ENCODE peak calls at places on chromosomes 16 and 17, in seven cellular contexts. One of them, this sample, is unnamed.

GRCh38 chr17:63950940-63951907 is 19.1 kb upstream of the CD79B start:
- DNase-seq in hepatocyte: peak
- DNase-seq in brain microvascular endothelial cell: no peak
- DNase-seq in lung: no peak
- DNase-seq in adrenal gland: no peak
- DNase-seq in astrocyte of the spinal cord: no peak
- DNase-seq in fibroblast of lung: no peak
- DNase-seq in this sample: peak

GRCh38 chr16:58510776-58511628 is 4.3 kb upstream of the SETD6 start:
- DNase-seq in hepatocyte: no peak
- DNase-seq in brain microvascular endothelial cell: no peak
- DNase-seq in lung: no peak
- DNase-seq in adrenal gland: peak
- DNase-seq in astrocyte of the spinal cord: no peak
- DNase-seq in fibroblast of lung: no peak
- DNase-seq in this sample: no peak

GRCh38 chr16:320206-320605 is 32.3 kb downstream of the AXIN1 start:
- DNase-seq in hepatocyte: no peak
- DNase-seq in brain microvascular endothelial cell: no peak
- DNase-seq in lung: no peak
- DNase-seq in adrenal gland: no peak
- DNase-seq in astrocyte of the spinal cord: no peak
- DNase-seq in fibroblast of lung: no peak
- DNase-seq in this sample: no peak

GRCh38 chr17:8062435-8062806 is 23.6 kb downstream of the ALOX15B start:
- DNase-seq in hepatocyte: no peak
- DNase-seq in brain microvascular endothelial cell: peak
- DNase-seq in lung: no peak
- DNase-seq in adrenal gland: peak
- DNase-seq in astrocyte of the spinal cord: peak
- DNase-seq in fibroblast of lung: peak
- DNase-seq in this sample: no peak

GRCh38 chr17:42233148-42233547 is 38.9 kb upstream of the GHDC start:
- DNase-seq in hepatocyte: no peak
- DNase-seq in brain microvascular endothelial cell: peak
- DNase-seq in lung: no peak
- DNase-seq in adrenal gland: peak
- DNase-seq in astrocyte of the spinal cord: no peak
- DNase-seq in fibroblast of lung: no peak
- DNase-seq in this sample: peak

GRCh38 chr16:586047-586644 is 3.7 kb upstream of the RAB40C start:
- DNase-seq in hepatocyte: no peak
- DNase-seq in brain microvascular endothelial cell: no peak
- DNase-seq in lung: no peak
- DNase-seq in adrenal gland: no peak
- DNase-seq in astrocyte of the spinal cord: no peak
- DNase-seq in fibroblast of lung: peak
- DNase-seq in this sample: no peak

GRCh38 chr17:34081269-34081668 is 173.8 kb upstream of the CCL2 start:
- DNase-seq in hepatocyte: peak
- DNase-seq in brain microvascular endothelial cell: no peak
- DNase-seq in lung: no peak
- DNase-seq in adrenal gland: no peak
- DNase-seq in astrocyte of the spinal cord: no peak
- DNase-seq in fibroblast of lung: no peak
- DNase-seq in this sample: no peak

GRCh38 chr16:65122724-65122973 is 786 bp upstream of the CDH11 start:
- DNase-seq in hepatocyte: no peak
- DNase-seq in brain microvascular endothelial cell: no peak
- DNase-seq in lung: no peak
- DNase-seq in adrenal gland: no peak
- DNase-seq in astrocyte of the spinal cord: no peak
- DNase-seq in fibroblast of lung: no peak
- DNase-seq in this sample: no peak

GRCh38 chr17:33234930-33235685 is 58.0 kb downstream of the ASIC2 start:
- DNase-seq in hepatocyte: peak
- DNase-seq in brain microvascular endothelial cell: peak
- DNase-seq in lung: peak
- DNase-seq in adrenal gland: peak
- DNase-seq in astrocyte of the spinal cord: peak
- DNase-seq in fibroblast of lung: peak
- DNase-seq in this sample: peak

GRCh38 chr17:79651266-79651665 is 40.4 kb upstream of the RBFOX3 start:
- DNase-seq in hepatocyte: no peak
- DNase-seq in brain microvascular endothelial cell: no peak
- DNase-seq in lung: no peak
- DNase-seq in adrenal gland: no peak
- DNase-seq in astrocyte of the spinal cord: no peak
- DNase-seq in fibroblast of lung: no peak
- DNase-seq in this sample: no peak

GRCh38 chr17:79685121-79685520 is 45.6 kb upstream of the ENPP7 start:
- DNase-seq in hepatocyte: no peak
- DNase-seq in brain microvascular endothelial cell: no peak
- DNase-seq in lung: no peak
- DNase-seq in adrenal gland: no peak
- DNase-seq in astrocyte of the spinal cord: no peak
- DNase-seq in fibroblast of lung: no peak
- DNase-seq in this sample: no peak

GRCh38 chr17:43028221-43028861 is 3.3 kb downstream of the RND2 start:
- DNase-seq in hepatocyte: no peak
- DNase-seq in brain microvascular endothelial cell: no peak
- DNase-seq in lung: no peak
- DNase-seq in adrenal gland: no peak
- DNase-seq in astrocyte of the spinal cord: no peak
- DNase-seq in fibroblast of lung: no peak
- DNase-seq in this sample: no peak

GRCh38 chr17:61411114-61411943 is 11.7 kb downstream of the TBX2 start:
- DNase-seq in hepatocyte: peak
- DNase-seq in brain microvascular endothelial cell: peak
- DNase-seq in lung: no peak
- DNase-seq in adrenal gland: peak
- DNase-seq in astrocyte of the spinal cord: peak
- DNase-seq in fibroblast of lung: peak
- DNase-seq in this sample: peak

GRCh38 chr17:75689441-75689873 is 22.3 kb downstream of the SAP30BP start:
- DNase-seq in hepatocyte: no peak
- DNase-seq in brain microvascular endothelial cell: no peak
- DNase-seq in lung: no peak
- DNase-seq in adrenal gland: no peak
- DNase-seq in astrocyte of the spinal cord: no peak
- DNase-seq in fibroblast of lung: no peak
- DNase-seq in this sample: peak

GRCh38 chr16:57258910-57259475 is 13.9 kb downstream of the ARL2BP start:
- DNase-seq in hepatocyte: no peak
- DNase-seq in brain microvascular endothelial cell: no peak
- DNase-seq in lung: no peak
- DNase-seq in adrenal gland: no peak
- DNase-seq in astrocyte of the spinal cord: no peak
- DNase-seq in fibroblast of lung: no peak
- DNase-seq in this sample: no peak

GRCh38 chr17:73640691-73641090 is 3.6 kb downstream of the SDK2 start:
- DNase-seq in hepatocyte: no peak
- DNase-seq in brain microvascular endothelial cell: no peak
- DNase-seq in lung: no peak
- DNase-seq in adrenal gland: no peak
- DNase-seq in astrocyte of the spinal cord: no peak
- DNase-seq in fibroblast of lung: no peak
- DNase-seq in this sample: no peak

GRCh38 chr17:73203135-73203787 is 10.4 kb downstream of the COG1 start:
- DNase-seq in hepatocyte: peak
- DNase-seq in brain microvascular endothelial cell: no peak
- DNase-seq in lung: no peak
- DNase-seq in adrenal gland: peak
- DNase-seq in astrocyte of the spinal cord: no peak
- DNase-seq in fibroblast of lung: no peak
- DNase-seq in this sample: no peak

GRCh38 chr17:51803161-51803560 is 355.4 kb downstream of the CA10 start:
- DNase-seq in hepatocyte: no peak
- DNase-seq in brain microvascular endothelial cell: no peak
- DNase-seq in lung: no peak
- DNase-seq in adrenal gland: no peak
- DNase-seq in astrocyte of the spinal cord: no peak
- DNase-seq in fibroblast of lung: no peak
- DNase-seq in this sample: no peak

GRCh38 chr16:12741176-12741575 is 62.5 kb downstream of the CPPED1 start:
- DNase-seq in hepatocyte: no peak
- DNase-seq in brain microvascular endothelial cell: no peak
- DNase-seq in lung: no peak
- DNase-seq in adrenal gland: no peak
- DNase-seq in astrocyte of the spinal cord: no peak
- DNase-seq in fibroblast of lung: no peak
- DNase-seq in this sample: no peak

GRCh38 chr16:6206080-6206479 is 1108.5 kb upstream of the EEF2KMT start:
- DNase-seq in hepatocyte: no peak
- DNase-seq in brain microvascular endothelial cell: no peak
- DNase-seq in lung: no peak
- DNase-seq in adrenal gland: no peak
- DNase-seq in astrocyte of the spinal cord: no peak
- DNase-seq in fibroblast of lung: no peak
- DNase-seq in this sample: no peak

GRCh38 chr16:68363847-68364600 is 53.2 kb downstream of the PRMT7 start:
- DNase-seq in hepatocyte: no peak
- DNase-seq in brain microvascular endothelial cell: no peak
- DNase-seq in lung: no peak
- DNase-seq in adrenal gland: peak
- DNase-seq in astrocyte of the spinal cord: no peak
- DNase-seq in fibroblast of lung: peak
- DNase-seq in this sample: no peak

GRCh38 chr16:67441289-67441753 is 10.4 kb downstream of the HSD11B2 start:
- DNase-seq in hepatocyte: no peak
- DNase-seq in brain microvascular endothelial cell: no peak
- DNase-seq in lung: peak
- DNase-seq in adrenal gland: no peak
- DNase-seq in astrocyte of the spinal cord: no peak
- DNase-seq in fibroblast of lung: no peak
- DNase-seq in this sample: no peak

GRCh38 chr17:8696951-8697745 is 47.5 kb downstream of the CCDC42 start:
- DNase-seq in hepatocyte: peak
- DNase-seq in brain microvascular endothelial cell: peak
- DNase-seq in lung: no peak
- DNase-seq in adrenal gland: peak
- DNase-seq in astrocyte of the spinal cord: peak
- DNase-seq in fibroblast of lung: peak
- DNase-seq in this sample: no peak

GRCh38 chr17:7167832-7168231 is 11.3 kb downstream of the ASGR1 start:
- DNase-seq in hepatocyte: peak
- DNase-seq in brain microvascular endothelial cell: no peak
- DNase-seq in lung: no peak
- DNase-seq in adrenal gland: no peak
- DNase-seq in astrocyte of the spinal cord: no peak
- DNase-seq in fibroblast of lung: peak
- DNase-seq in this sample: no peak

GRCh38 chr17:14784997-14785696 is 480.0 kb downstream of the PMP22 start:
- DNase-seq in hepatocyte: peak
- DNase-seq in brain microvascular endothelial cell: no peak
- DNase-seq in lung: no peak
- DNase-seq in adrenal gland: no peak
- DNase-seq in astrocyte of the spinal cord: no peak
- DNase-seq in fibroblast of lung: no peak
- DNase-seq in this sample: peak

GRCh38 chr16:50665128-50665878 is 15.8 kb downstream of the SNX20 start:
- DNase-seq in hepatocyte: peak
- DNase-seq in brain microvascular endothelial cell: peak
- DNase-seq in lung: peak
- DNase-seq in adrenal gland: peak
- DNase-seq in astrocyte of the spinal cord: peak
- DNase-seq in fibroblast of lung: peak
- DNase-seq in this sample: peak

GRCh38 chr17:16371742-16372141 is 9.1 kb upstream of the UBB start:
- DNase-seq in hepatocyte: no peak
- DNase-seq in brain microvascular endothelial cell: peak
- DNase-seq in lung: no peak
- DNase-seq in adrenal gland: no peak
- DNase-seq in astrocyte of the spinal cord: peak
- DNase-seq in fibroblast of lung: peak
- DNase-seq in this sample: peak

GRCh38 chr17:19009970-19010369 is 5.4 kb upstream of the FAM83G start:
- DNase-seq in hepatocyte: no peak
- DNase-seq in brain microvascular endothelial cell: no peak
- DNase-seq in lung: no peak
- DNase-seq in adrenal gland: no peak
- DNase-seq in astrocyte of the spinal cord: no peak
- DNase-seq in fibroblast of lung: no peak
- DNase-seq in this sample: no peak

GRCh38 chr16:71537643-71538042 is 11.4 kb downstream of the CHST4 start:
- DNase-seq in hepatocyte: peak
- DNase-seq in brain microvascular endothelial cell: peak
- DNase-seq in lung: peak
- DNase-seq in adrenal gland: peak
- DNase-seq in astrocyte of the spinal cord: peak
- DNase-seq in fibroblast of lung: peak
- DNase-seq in this sample: peak

GRCh38 chr16:85369060-85369459 is 244.1 kb upstream of the GSE1 start:
- DNase-seq in hepatocyte: no peak
- DNase-seq in brain microvascular endothelial cell: no peak
- DNase-seq in lung: no peak
- DNase-seq in adrenal gland: no peak
- DNase-seq in astrocyte of the spinal cord: no peak
- DNase-seq in fibroblast of lung: no peak
- DNase-seq in this sample: no peak
- H3K4me3 ChIP-seq in hepatocyte: no peak
- H3K4me3 ChIP-seq in brain microvascular endothelial cell: no peak
- H3K4me3 ChIP-seq in lung: no peak
- H3K4me3 ChIP-seq in adrenal gland: no peak
- H3K4me3 ChIP-seq in astrocyte of the spinal cord: no peak
- H3K4me3 ChIP-seq in fibroblast of lung: no peak
- H3K4me3 ChIP-seq in this sample: no peak

GRCh38 chr16:72937360-72937759 is 110.6 kb downstream of the ZFHX3 start:
- DNase-seq in hepatocyte: no peak
- DNase-seq in brain microvascular endothelial cell: no peak
- DNase-seq in lung: no peak
- DNase-seq in adrenal gland: peak
- DNase-seq in astrocyte of the spinal cord: no peak
- DNase-seq in fibroblast of lung: no peak
- DNase-seq in this sample: no peak
- TF ChIP-seq CTCF in hepatocyte: no peak
- TF ChIP-seq CTCF in brain microvascular endothelial cell: peak
- TF ChIP-seq CTCF in lung: no peak
- TF ChIP-seq CTCF in adrenal gland: no peak
- TF ChIP-seq CTCF in astrocyte of the spinal cord: no peak
- TF ChIP-seq CTCF in fibroblast of lung: no peak
- TF ChIP-seq CTCF in this sample: no peak

DNA sequence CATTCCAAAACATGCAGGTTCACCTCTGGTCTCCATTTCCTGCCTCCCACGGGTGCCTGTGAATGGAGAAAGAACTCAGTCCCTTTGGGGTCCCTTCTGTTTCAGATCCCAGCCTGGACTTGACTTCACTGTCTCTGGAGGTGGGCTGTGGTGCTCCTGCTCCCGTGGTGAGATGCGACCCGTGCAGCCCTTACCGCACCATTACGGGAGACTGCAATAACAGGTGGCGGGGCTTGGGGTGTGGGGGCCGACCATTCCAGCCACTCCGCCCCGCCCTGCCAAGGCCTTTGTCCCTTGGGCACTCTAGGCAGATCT is 10.5 kb downstream of the LPO start:
- DNase-seq in hepatocyte: no peak
- DNase-seq in brain microvascular endothelial cell: no peak
- DNase-seq in lung: no peak
- DNase-seq in adrenal gland: no peak
- DNase-seq in astrocyte of the spinal cord: no peak
- DNase-seq in fibroblast of lung: no peak
- DNase-seq in this sample: no peak
- H3K4me3 ChIP-seq in hepatocyte: no peak
- H3K4me3 ChIP-seq in brain microvascular endothelial cell: peak
- H3K4me3 ChIP-seq in lung: no peak
- H3K4me3 ChIP-seq in adrenal gland: peak
- H3K4me3 ChIP-seq in astrocyte of the spinal cord: no peak
- H3K4me3 ChIP-seq in fibroblast of lung: no peak
- H3K4me3 ChIP-seq in this sample: no peak

GRCh38 chr17:81371910-81372760 is 23.1 kb upstream of the BAHCC1 start:
- DNase-seq in hepatocyte: peak
- DNase-seq in brain microvascular endothelial cell: no peak
- DNase-seq in lung: no peak
- DNase-seq in adrenal gland: no peak
- DNase-seq in astrocyte of the spinal cord: no peak
- DNase-seq in fibroblast of lung: peak
- DNase-seq in this sample: no peak
- TF ChIP-seq CTCF in hepatocyte: peak
- TF ChIP-seq CTCF in brain microvascular endothelial cell: peak
- TF ChIP-seq CTCF in lung: no peak
- TF ChIP-seq CTCF in adrenal gland: no peak
- TF ChIP-seq CTCF in astrocyte of the spinal cord: peak
- TF ChIP-seq CTCF in fibroblast of lung: peak
- TF ChIP-seq CTCF in this sample: peak

This sample was measured in epithelial cell of esophagus.